ENCODE peak calls at places on chromosomes 4 and X, in eight cellular contexts. One of them, this sample, is unnamed.

GRCh38 chr4:66178901-66179300 is 508.6 kb upstream of the EPHA5 start:
- DNase-seq in MM.1S: no peak
- DNase-seq in heart left ventricle: no peak
- DNase-seq in left ventricle myocardium inferior: no peak
- DNase-seq in pancreas: no peak
- DNase-seq in tibial nerve: no peak
- DNase-seq in K562: no peak
- DNase-seq in mucosa of descending colon: no peak
- DNase-seq in this sample: no peak

GRCh38 chr4:145083891-145084640 is 13.9 kb downstream of the ANAPC10 start:
- DNase-seq in MM.1S: no peak
- DNase-seq in heart left ventricle: no peak
- DNase-seq in left ventricle myocardium inferior: no peak
- DNase-seq in pancreas: no peak
- DNase-seq in tibial nerve: no peak
- DNase-seq in K562: no peak
- DNase-seq in mucosa of descending colon: no peak
- DNase-seq in this sample: no peak

GRCh38 chr4:99301376-99302164 is 10.8 kb upstream of the ADH1A start:
- DNase-seq in MM.1S: no peak
- DNase-seq in heart left ventricle: no peak
- DNase-seq in left ventricle myocardium inferior: no peak
- DNase-seq in pancreas: no peak
- DNase-seq in tibial nerve: no peak
- DNase-seq in K562: no peak
- DNase-seq in mucosa of descending colon: no peak
- DNase-seq in this sample: no peak

GRCh38 chrX:56248492-56248891 is 16.3 kb downstream of the KLF8 start:
- DNase-seq in MM.1S: peak; percentile 67
- DNase-seq in heart left ventricle: peak; percentile 25
- DNase-seq in left ventricle myocardium inferior: peak; percentile 20
- DNase-seq in pancreas: peak; percentile 63
- DNase-seq in tibial nerve: no peak
- DNase-seq in K562: peak; percentile 40
- DNase-seq in mucosa of descending colon: no peak
- DNase-seq in this sample: no peak

GRCh38 chrX:18938710-18939109 is 45.2 kb downstream of the PHKA2 start:
- DNase-seq in MM.1S: no peak
- DNase-seq in heart left ventricle: no peak
- DNase-seq in left ventricle myocardium inferior: no peak
- DNase-seq in pancreas: no peak
- DNase-seq in tibial nerve: no peak
- DNase-seq in K562: no peak
- DNase-seq in mucosa of descending colon: no peak
- DNase-seq in this sample: no peak

GRCh38 chr4:105978684-105979296 is 83.5 kb downstream of the NPNT start:
- DNase-seq in MM.1S: no peak
- DNase-seq in heart left ventricle: peak; percentile 44
- DNase-seq in left ventricle myocardium inferior: no peak
- DNase-seq in pancreas: no peak
- DNase-seq in tibial nerve: no peak
- DNase-seq in K562: no peak
- DNase-seq in mucosa of descending colon: no peak
- DNase-seq in this sample: no peak

GRCh38 chr4:118180776-118181175 is 146.5 kb downstream of the NDST3 start:
- DNase-seq in MM.1S: no peak
- DNase-seq in heart left ventricle: no peak
- DNase-seq in left ventricle myocardium inferior: no peak
- DNase-seq in pancreas: no peak
- DNase-seq in tibial nerve: no peak
- DNase-seq in K562: no peak
- DNase-seq in mucosa of descending colon: no peak
- DNase-seq in this sample: no peak

GRCh38 chr4:132809298-132810032 is 339.6 kb upstream of the PCDH10 start:
- DNase-seq in MM.1S: no peak
- DNase-seq in heart left ventricle: no peak
- DNase-seq in left ventricle myocardium inferior: no peak
- DNase-seq in pancreas: no peak
- DNase-seq in tibial nerve: no peak
- DNase-seq in K562: no peak
- DNase-seq in mucosa of descending colon: no peak
- DNase-seq in this sample: no peak

GRCh38 chrX:22399793-22400192 is 127.1 kb downstream of the CBLL2 start:
- DNase-seq in MM.1S: no peak
- DNase-seq in heart left ventricle: no peak
- DNase-seq in left ventricle myocardium inferior: no peak
- DNase-seq in pancreas: no peak
- DNase-seq in tibial nerve: no peak
- DNase-seq in K562: no peak
- DNase-seq in mucosa of descending colon: no peak
- DNase-seq in this sample: no peak

GRCh38 chrX:23435108-23435507 is 100.5 kb downstream of the PTCHD1 start:
- DNase-seq in MM.1S: no peak
- DNase-seq in heart left ventricle: no peak
- DNase-seq in left ventricle myocardium inferior: no peak
- DNase-seq in pancreas: no peak
- DNase-seq in tibial nerve: no peak
- DNase-seq in K562: no peak
- DNase-seq in mucosa of descending colon: no peak
- DNase-seq in this sample: no peak

GRCh38 chr4:176272799-176273198 is 3.8 kb upstream of the ASB5 start:
- DNase-seq in MM.1S: no peak
- DNase-seq in heart left ventricle: no peak
- DNase-seq in left ventricle myocardium inferior: no peak
- DNase-seq in pancreas: no peak
- DNase-seq in tibial nerve: no peak
- DNase-seq in K562: no peak
- DNase-seq in mucosa of descending colon: no peak
- DNase-seq in this sample: no peak

GRCh38 chrX:140524556-140524955 is 19.7 kb upstream of the SOX3 start:
- DNase-seq in MM.1S: no peak
- DNase-seq in heart left ventricle: no peak
- DNase-seq in left ventricle myocardium inferior: no peak
- DNase-seq in pancreas: no peak
- DNase-seq in tibial nerve: no peak
- DNase-seq in K562: no peak
- DNase-seq in mucosa of descending colon: no peak
- DNase-seq in this sample: no peak

GRCh38 chr4:101104264-101105052 is 242.9 kb downstream of the PPP3CA start:
- DNase-seq in MM.1S: no peak
- DNase-seq in heart left ventricle: no peak
- DNase-seq in left ventricle myocardium inferior: no peak
- DNase-seq in pancreas: no peak
- DNase-seq in tibial nerve: no peak
- DNase-seq in K562: no peak
- DNase-seq in mucosa of descending colon: no peak
- DNase-seq in this sample: no peak

GRCh38 chrX:138345801-138346200 is 365.7 kb downstream of the FGF13 start:
- DNase-seq in MM.1S: no peak
- DNase-seq in heart left ventricle: no peak
- DNase-seq in left ventricle myocardium inferior: no peak
- DNase-seq in pancreas: no peak
- DNase-seq in tibial nerve: no peak
- DNase-seq in K562: no peak
- DNase-seq in mucosa of descending colon: no peak
- DNase-seq in this sample: no peak

GRCh38 chr4:5381981-5382441 is 326.3 kb downstream of the EVC2 start:
- DNase-seq in MM.1S: no peak
- DNase-seq in heart left ventricle: no peak
- DNase-seq in left ventricle myocardium inferior: no peak
- DNase-seq in pancreas: no peak
- DNase-seq in tibial nerve: no peak
- DNase-seq in K562: no peak
- DNase-seq in mucosa of descending colon: no peak
- DNase-seq in this sample: no peak

GRCh38 chrX:118865231-118865630 is 41.6 kb downstream of the ZCCHC12 start:
- DNase-seq in MM.1S: no peak
- DNase-seq in heart left ventricle: no peak
- DNase-seq in left ventricle myocardium inferior: no peak
- DNase-seq in pancreas: no peak
- DNase-seq in tibial nerve: no peak
- DNase-seq in K562: no peak
- DNase-seq in mucosa of descending colon: no peak
- DNase-seq in this sample: no peak

GRCh38 chr4:52588771-52589591 is 70.1 kb downstream of the USP46 start:
- DNase-seq in MM.1S: no peak
- DNase-seq in heart left ventricle: no peak
- DNase-seq in left ventricle myocardium inferior: no peak
- DNase-seq in pancreas: no peak
- DNase-seq in tibial nerve: no peak
- DNase-seq in K562: no peak
- DNase-seq in mucosa of descending colon: no peak
- DNase-seq in this sample: no peak

GRCh38 chrX:40166582-40166981 is 68.8 kb upstream of the BCOR start:
- DNase-seq in MM.1S: no peak
- DNase-seq in heart left ventricle: no peak
- DNase-seq in left ventricle myocardium inferior: no peak
- DNase-seq in pancreas: no peak
- DNase-seq in tibial nerve: no peak
- DNase-seq in K562: no peak
- DNase-seq in mucosa of descending colon: no peak
- DNase-seq in this sample: peak; percentile 12

GRCh38 chr4:79042079-79042674 is 102.9 kb upstream of the PAQR3 start:
- DNase-seq in MM.1S: peak; percentile 39
- DNase-seq in heart left ventricle: no peak
- DNase-seq in left ventricle myocardium inferior: no peak
- DNase-seq in pancreas: no peak
- DNase-seq in tibial nerve: no peak
- DNase-seq in K562: peak; percentile 13
- DNase-seq in mucosa of descending colon: no peak
- DNase-seq in this sample: no peak
- TF ChIP-seq CTCF in MM.1S: peak; percentile 73
- TF ChIP-seq CTCF in heart left ventricle: peak; percentile 40
- TF ChIP-seq CTCF in left ventricle myocardium inferior: peak; percentile 69
- TF ChIP-seq CTCF in pancreas: no peak
- TF ChIP-seq CTCF in tibial nerve: no peak
- TF ChIP-seq CTCF in K562: peak; percentile 75
- TF ChIP-seq CTCF in mucosa of descending colon: no peak
- TF ChIP-seq CTCF in this sample: peak; percentile 43

GRCh38 chr4:77695769-77696168 is 90.1 kb downstream of the CXCL13 start:
- DNase-seq in MM.1S: no peak
- DNase-seq in heart left ventricle: no peak
- DNase-seq in left ventricle myocardium inferior: no peak
- DNase-seq in pancreas: no peak
- DNase-seq in tibial nerve: no peak
- DNase-seq in K562: no peak
- DNase-seq in mucosa of descending colon: no peak
- DNase-seq in this sample: no peak

GRCh38 chr4:77697860-77698599 is 92.4 kb downstream of the CXCL13 start:
- DNase-seq in MM.1S: no peak
- DNase-seq in heart left ventricle: no peak
- DNase-seq in left ventricle myocardium inferior: no peak
- DNase-seq in pancreas: no peak
- DNase-seq in tibial nerve: no peak
- DNase-seq in K562: no peak
- DNase-seq in mucosa of descending colon: no peak
- DNase-seq in this sample: peak; percentile 17

GRCh38 chr4:77701111-77701510 is 95.5 kb downstream of the CXCL13 start:
- DNase-seq in MM.1S: no peak
- DNase-seq in heart left ventricle: no peak
- DNase-seq in left ventricle myocardium inferior: no peak
- DNase-seq in pancreas: no peak
- DNase-seq in tibial nerve: no peak
- DNase-seq in K562: no peak
- DNase-seq in mucosa of descending colon: no peak
- DNase-seq in this sample: no peak

GRCh38 chr4:77699731-77700210 is 94.2 kb downstream of the CXCL13 start:
- DNase-seq in MM.1S: no peak
- DNase-seq in heart left ventricle: no peak
- DNase-seq in left ventricle myocardium inferior: no peak
- DNase-seq in pancreas: no peak
- DNase-seq in tibial nerve: no peak
- DNase-seq in K562: no peak
- DNase-seq in mucosa of descending colon: no peak
- DNase-seq in this sample: no peak
- TF ChIP-seq CTCF in MM.1S: no peak
- TF ChIP-seq CTCF in heart left ventricle: no peak
- TF ChIP-seq CTCF in left ventricle myocardium inferior: no peak
- TF ChIP-seq CTCF in pancreas: no peak
- TF ChIP-seq CTCF in tibial nerve: no peak
- TF ChIP-seq CTCF in K562: peak; percentile 29
- TF ChIP-seq CTCF in mucosa of descending colon: no peak
- TF ChIP-seq CTCF in this sample: no peak

DNA sequence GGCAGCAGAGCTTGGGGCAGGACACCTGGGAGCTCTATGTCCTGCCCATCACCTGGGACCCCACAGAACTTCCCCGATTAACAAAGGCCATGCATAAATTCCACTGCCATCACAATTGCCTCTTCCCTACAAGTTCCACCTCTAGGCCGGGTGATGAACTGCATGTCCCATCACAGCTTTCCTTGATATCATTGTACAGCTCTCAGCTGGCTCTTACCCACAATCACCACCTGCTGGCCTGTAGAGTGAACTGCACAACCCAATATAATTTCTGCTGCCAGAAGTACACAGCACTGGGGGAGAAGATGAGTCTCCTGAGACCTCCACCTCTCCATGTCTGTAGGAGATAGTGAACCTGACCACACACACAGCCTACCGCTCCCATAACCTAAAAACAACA is 285.0 kb upstream of the AADAT start:
- DNase-seq in MM.1S: peak; percentile 50
- DNase-seq in heart left ventricle: no peak
- DNase-seq in left ventricle myocardium inferior: no peak
- DNase-seq in pancreas: no peak
- DNase-seq in tibial nerve: no peak
- DNase-seq in K562: peak; percentile 14
- DNase-seq in mucosa of descending colon: no peak
- DNase-seq in this sample: no peak
- TF ChIP-seq CTCF in MM.1S: peak; percentile 83
- TF ChIP-seq CTCF in heart left ventricle: no peak
- TF ChIP-seq CTCF in left ventricle myocardium inferior: peak; percentile 14
- TF ChIP-seq CTCF in pancreas: no peak
- TF ChIP-seq CTCF in tibial nerve: no peak
- TF ChIP-seq CTCF in K562: peak; percentile 24
- TF ChIP-seq CTCF in mucosa of descending colon: peak; percentile 36
- TF ChIP-seq CTCF in this sample: peak; percentile 61

DNA sequence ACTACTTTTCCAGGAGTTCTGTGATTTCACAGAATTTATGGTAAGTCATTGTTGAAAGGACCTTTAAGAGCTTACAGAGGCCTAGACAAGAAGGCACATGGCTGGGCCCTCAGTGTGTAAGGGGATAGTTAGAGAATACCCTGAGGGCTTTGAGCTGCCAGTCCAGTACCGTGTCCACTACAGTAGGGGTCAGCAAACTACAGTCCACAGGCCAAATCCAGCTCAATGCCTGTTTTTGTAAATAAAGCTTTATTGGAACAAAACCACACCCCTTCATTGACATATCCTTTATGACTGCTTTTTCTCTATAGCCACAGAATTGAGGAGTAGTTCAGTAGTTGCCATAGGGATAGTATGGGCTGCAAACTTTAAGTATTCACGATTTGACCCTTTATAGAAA is 176.2 kb downstream of the MID1 start:
- DNase-seq in MM.1S: no peak
- DNase-seq in heart left ventricle: no peak
- DNase-seq in left ventricle myocardium inferior: no peak
- DNase-seq in pancreas: no peak
- DNase-seq in tibial nerve: no peak
- DNase-seq in K562: no peak
- DNase-seq in mucosa of descending colon: no peak
- DNase-seq in this sample: no peak
- TF ChIP-seq CTCF in MM.1S: no peak
- TF ChIP-seq CTCF in heart left ventricle: no peak
- TF ChIP-seq CTCF in left ventricle myocardium inferior: peak; percentile 15
- TF ChIP-seq CTCF in pancreas: no peak
- TF ChIP-seq CTCF in tibial nerve: no peak
- TF ChIP-seq CTCF in K562: peak; percentile 43
- TF ChIP-seq CTCF in mucosa of descending colon: no peak
- TF ChIP-seq CTCF in this sample: no peak

This sample was measured in right lobe of liver.